ENCODE peak calls at places on chromosome 17, in six cellular contexts. Q, U, A, K, X and C are unnamed samples.

GRCh38 chr17:41377546-41377945 is 4.6 kb downstream of the KRT34 start:
- DNase-seq in Q (no peak), U (no peak), A (no peak), K (no peak), X (no peak), C (peak)

GRCh38 chr17:81336296-81336929 is 41.3 kb upstream of the SLC38A10 start:
- DNase-seq in Q (no peak), U (no peak), A (no peak), K (no peak), X (no peak), C (no peak)

GRCh38 chr17:27244481-27245223 is 49.3 kb upstream of the WSB1 start:
- DNase-seq in Q (no peak), U (peak), A (peak), K (no peak), X (no peak), C (peak)

GRCh38 chr17:80855968-80856862 is 135.4 kb upstream of the CHMP6 start:
- DNase-seq in Q (no peak), U (no peak), A (peak), K (peak), X (peak), C (peak)

GRCh38 chr17:4485676-4486646 is 12.7 kb upstream of the SPNS2 start:
- DNase-seq in Q (no peak), U (no peak), A (no peak), K (no peak), X (no peak), C (no peak)

GRCh38 chr17:62093188-62094155 is 28.4 kb upstream of the MED13 start:
- DNase-seq in Q (no peak), U (no peak), A (peak), K (no peak), X (no peak), C (peak)

GRCh38 chr17:66548158-66548557 is 245.7 kb downstream of the PRKCA start:
- DNase-seq in Q (no peak), U (no peak), A (peak), K (no peak), X (no peak), C (peak)

GRCh38 chr17:37650419-37651003 is 7.3 kb upstream of the DDX52 start:
- DNase-seq in Q (no peak), U (no peak), A (peak), K (peak), X (no peak), C (peak)